ENCODE peak calls at places on chromosome 7, in four cellular contexts. P, F, Z and A are unnamed samples.

GRCh38 chr7:127865466-127865865 is 165.8 kb downstream of the LRRC4 start:
- DNase-seq in F (peak; percentile 86), P (no peak), Z (no peak), A (peak; percentile 68)

GRCh38 chr7:108268200-108268820 is 138.1 kb upstream of the LAMB4 start:
- DNase-seq in Z (no peak), F (no peak), P (no peak), A (no peak)

GRCh38 chr7:75937958-75938786 is 23.2 kb downstream of the POR start:
- DNase-seq in P (no peak), Z (no peak), F (peak; percentile 96), A (peak; percentile 77)

GRCh38 chr7:82685214-82685613 is 241.6 kb upstream of the CACNA2D1 start:
- DNase-seq in Z (no peak), F (no peak), P (no peak), A (no peak)

GRCh38 chr7:90706067-90706716 is 110.1 kb downstream of the CDK14 start:
- DNase-seq in Z (no peak), P (no peak), F (peak; percentile 67), A (no peak)

GRCh38 chr7:46948776-46949175 is 633.1 kb downstream of the TNS3 start:
- DNase-seq in P (no peak), F (no peak), Z (no peak), A (no peak)

GRCh38 chr7:11540271-11540761 is 291.7 kb downstream of the THSD7A start:
- DNase-seq in P (no peak), Z (no peak), F (peak; percentile 86), A (no peak)

GRCh38 chr7:76016191-76016947 is 22.0 kb upstream of the TMEM120A start:
- DNase-seq in F (peak; percentile 16), Z (no peak), P (no peak), A (no peak)

GRCh38 chr7:20783716-20784310 is 2.9 kb downstream of the SP8 start:
- DNase-seq in Z (no peak), F (peak; percentile 37), P (peak; percentile 64), A (no peak)

GRCh38 chr7:45713669-45714520 is 139.7 kb downstream of the ADCY1 start:
- DNase-seq in Z (no peak), P (no peak), F (no peak), A (no peak)

GRCh38 chr7:112414855-112415490 is 35.3 kb upstream of the IFRD1 start:
- DNase-seq in F (peak; percentile 47), P (no peak), Z (peak; percentile 21), A (no peak)

GRCh38 chr7:98165827-98166667 is 45.2 kb upstream of the BHLHA15 start:
- DNase-seq in F (peak; percentile 24), Z (peak; percentile 12), P (peak; percentile 85), A (peak; percentile 72)

GRCh38 chr7:36982749-36983148 is 258.5 kb upstream of the AOAH start:
- DNase-seq in F (no peak), P (no peak), Z (no peak), A (no peak)

GRCh38 chr7:98286093-98286525 is 4.6 kb downstream of the BRI3 start:
- DNase-seq in F (peak; percentile 76), P (no peak), Z (no peak), A (peak; percentile 96)

GRCh38 chr7:114048386-114049235 is 129.8 kb upstream of the PPP1R3A start:
- DNase-seq in P (no peak), Z (no peak), F (peak; percentile 42), A (peak; percentile 27)

GRCh38 chr7:117347962-117348672 is 25.3 kb upstream of the WNT2 start:
- DNase-seq in F (no peak), Z (no peak), P (no peak), A (no peak)

DNA sequence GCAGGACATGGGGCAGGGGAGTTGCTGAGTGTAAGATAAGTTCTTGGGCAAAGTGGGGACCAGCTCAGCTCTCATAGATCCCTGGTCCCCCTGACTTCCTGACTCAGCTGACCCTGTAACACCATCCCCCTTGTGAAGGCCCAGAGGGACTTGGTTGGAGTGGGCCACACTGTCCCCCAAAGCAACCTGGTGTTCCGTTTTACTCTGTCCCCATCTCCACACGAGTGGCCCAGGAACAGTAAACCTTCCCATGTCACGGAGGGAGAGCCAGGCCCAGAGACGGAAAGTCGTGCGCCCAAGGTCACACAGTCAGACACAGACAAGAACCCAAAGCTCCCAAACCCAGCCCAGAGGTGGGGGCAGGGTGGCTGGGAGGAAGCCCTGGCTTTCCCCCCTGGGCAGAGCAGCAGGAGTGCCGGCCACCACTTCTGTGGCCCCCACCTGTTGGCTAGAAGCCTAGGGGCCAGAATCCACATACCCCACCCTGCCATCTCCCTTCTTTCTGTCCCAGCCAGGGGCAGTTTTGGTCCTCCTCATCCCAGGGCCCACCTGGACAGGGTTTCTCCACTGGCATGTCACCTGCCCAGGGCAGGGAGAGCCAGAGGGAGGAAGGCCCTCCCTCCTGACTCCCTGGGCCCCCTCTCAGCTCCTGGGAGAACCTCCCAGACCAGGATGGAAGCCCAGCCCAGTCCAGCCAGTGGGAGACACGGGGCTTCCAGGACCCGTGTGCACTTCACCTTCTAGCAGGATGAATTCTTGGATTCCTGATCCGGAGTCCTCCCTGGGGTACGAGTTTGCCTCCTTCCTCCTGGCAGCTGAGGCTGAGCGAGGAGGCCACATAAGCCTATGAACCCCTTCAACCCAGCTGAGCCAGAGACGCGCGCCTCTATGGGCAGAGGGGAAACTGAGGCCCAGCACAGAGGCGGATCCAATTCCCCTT is 20.6 kb upstream of the VPS37D start:
- DNase-seq in P (no peak), Z (no peak), F (no peak), A (no peak)
- H3K4me3 ChIP-seq in P (peak overlapping the region; percentile 72), Z (no peak overlapping the region), F (no peak overlapping the region), A (no peak overlapping the region)

DNA sequence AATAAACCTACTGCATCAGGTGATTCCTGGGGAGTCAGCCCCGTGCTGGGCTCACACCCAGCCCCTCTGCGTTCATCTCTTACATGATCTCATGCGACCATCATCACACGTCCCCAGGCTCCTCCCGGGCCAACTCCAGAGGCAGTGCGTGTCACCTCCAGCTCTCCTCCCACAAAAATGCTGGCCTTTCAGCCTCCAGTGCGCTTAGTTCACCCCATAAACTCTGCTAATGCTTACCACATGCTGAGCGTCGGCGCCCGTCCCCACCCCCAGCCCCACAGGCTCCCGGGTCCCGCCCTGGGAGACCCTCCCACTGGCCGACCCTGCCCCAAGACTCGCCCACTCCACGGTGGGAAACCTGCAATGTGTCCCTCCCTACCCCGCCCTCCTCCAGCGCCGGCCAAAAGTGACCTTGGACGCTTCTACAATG is 816 bp upstream of the SDK1 start:
- DNase-seq in P (peak; percentile 58), Z (peak; percentile 11), F (peak; percentile 67), A (no peak)
- H2BK12ac ChIP-seq in P (no peak overlapping the region), Z (no peak overlapping the region), F (no peak overlapping the region), A (peak overlapping the region; percentile 56)

DNA sequence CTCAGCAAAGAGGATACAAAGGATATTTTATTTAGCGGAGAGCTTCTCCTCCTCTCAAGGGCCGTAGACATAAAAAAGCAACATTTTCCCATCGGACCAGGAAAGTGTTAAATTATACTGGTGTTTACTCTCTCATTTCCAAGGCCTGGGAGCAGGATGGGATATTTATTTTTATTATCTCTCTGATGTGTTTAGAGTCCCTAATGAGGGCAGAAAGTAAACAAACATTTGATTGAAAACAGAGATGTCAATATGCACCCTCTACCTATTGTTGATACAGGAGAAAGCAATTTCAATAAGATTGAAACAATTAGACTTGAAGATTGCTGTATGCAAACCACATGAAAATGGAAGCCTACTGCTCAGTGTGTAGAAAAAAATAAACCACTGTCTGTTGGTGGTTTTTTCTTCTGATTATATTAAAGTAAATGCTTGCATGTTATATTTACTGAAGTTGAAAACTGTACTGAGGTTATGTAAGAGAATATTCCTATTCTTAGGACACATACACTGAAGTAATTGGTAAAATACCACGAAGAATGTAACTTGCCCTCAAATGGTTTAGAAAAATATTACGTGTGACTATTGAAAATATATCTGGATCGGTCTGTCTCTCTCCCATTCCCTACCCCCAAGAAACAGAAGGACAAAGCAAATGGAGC is 59.3 kb downstream of the ATXN7L1 start:
- DNase-seq in F (no peak), Z (no peak), P (no peak), A (no peak)
- H3K27ac ChIP-seq in F (no peak overlapping the region), Z (no peak overlapping the region), P (no peak overlapping the region), A (no peak overlapping the region)

DNA sequence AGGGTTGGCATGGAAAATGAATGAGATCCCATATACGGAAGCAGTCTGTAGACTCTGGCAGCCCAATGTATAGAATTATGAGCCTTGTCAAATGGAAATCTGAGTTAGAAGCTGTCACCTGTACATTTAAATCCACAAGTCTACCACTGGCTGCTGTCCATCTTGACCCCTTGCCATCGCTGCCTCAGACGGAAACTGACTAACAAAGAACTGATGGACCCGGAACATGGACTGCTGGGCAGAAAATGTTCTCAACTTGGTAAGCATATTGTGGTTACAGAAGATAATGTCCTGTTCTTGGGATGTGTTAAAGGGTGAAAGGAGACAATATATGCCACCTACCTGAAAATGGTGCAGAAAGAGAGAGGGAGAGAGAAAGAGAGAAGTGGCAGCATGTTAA is 37.5 kb downstream of the PARP12 start:
- DNase-seq in F (no peak), Z (no peak), P (no peak), A (no peak)
- H3K4me3 ChIP-seq in F (no peak overlapping the region), Z (no peak overlapping the region), P (no peak overlapping the region), A (no peak overlapping the region)

GRCh38 chr7:22726849-22727792 is at the start of gene IL6:
- DNase-seq in Z (no peak), P (peak; percentile 69), F (peak; percentile 97), A (peak; percentile 80)
- H2BK12ac ChIP-seq in Z (peak within 1 kb of the TSS; percentile 8), P (peak within 1 kb of the TSS; percentile 65), F (peak within 1 kb of the TSS; percentile 98), A (peak within 1 kb of the TSS; percentile 89)

DNA sequence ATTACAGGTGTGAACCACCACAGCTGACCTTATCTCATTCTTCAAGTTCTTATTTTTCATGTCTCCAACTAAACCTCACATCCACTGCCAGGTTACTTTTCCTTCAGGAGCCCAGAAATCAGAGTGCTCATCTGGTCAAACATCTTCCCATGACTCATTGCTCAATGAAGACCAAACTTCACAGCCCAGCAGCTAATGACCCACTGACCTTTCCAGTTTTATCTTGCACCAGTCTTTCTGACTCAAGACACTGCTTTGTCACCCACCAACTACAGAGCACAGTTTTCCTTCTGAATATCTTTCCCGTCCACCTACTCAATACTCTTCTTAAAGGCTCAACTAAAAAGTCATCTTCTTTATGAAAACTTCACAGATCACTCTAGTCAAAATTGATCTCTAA is 245.1 kb downstream of the CHCHD3 start:
- DNase-seq in F (peak; percentile 70), Z (no peak), P (no peak), A (peak; percentile 7)
- H3K27ac ChIP-seq in F (no peak overlapping the region), Z (no peak overlapping the region), P (no peak overlapping the region), A (no peak overlapping the region)